ENCODE peak calls at places on chromosomes 11 and 22, in ten cellular contexts. H is adrenal gland, D is Right ventricle myocardium superior, I is amygdala, E is COR-L47, J is fibroblast of pulmonary artery, A is non-pigmented ciliary epithelial cell, T is left cardiac atrium, K is smooth muscle cell of the brain vasculature, Y is AG09319. F is an unnamed sample.

GRCh38 chr11:2742611-2743426 is 43.0 kb upstream of the KCNQ1OT1 start:
- DNase-seq in E (no peak), I (no peak), Y (no peak), H (peak; percentile 11), D (peak; percentile 27), K (no peak), T (peak; percentile 10), A (no peak), J (no peak), F (peak; percentile 34)

GRCh38 chr22:49838771-49839717 is 11.4 kb upstream of the BRD1 start:
- DNase-seq in E (no peak), Y (no peak), I (no peak), D (peak; percentile 40), A (no peak), K (no peak), H (no peak), T (no peak), J (no peak), F (peak; percentile 45)

GRCh38 chr11:28058333-28058732 is 49.6 kb downstream of the KIF18A start:
- DNase-seq in Y (no peak), I (no peak), A (no peak), J (peak; percentile 18), E (no peak), K (no peak), D (no peak), H (no peak), T (no peak), F (no peak)

GRCh38 chr22:37618674-37619073 is 10.0 kb downstream of the GGA1 start:
- DNase-seq in T (no peak), E (no peak), K (no peak), Y (no peak), D (no peak), I (no peak), A (no peak), J (no peak), H (no peak), F (no peak)

GRCh38 chr11:58658553-58659080 is 36.2 kb downstream of the CNTF start:
- DNase-seq in T (no peak), J (no peak), K (no peak), H (no peak), Y (no peak), I (no peak), A (no peak), E (no peak), D (no peak), F (no peak)

GRCh38 chr11:6413791-6414231 is 5.1 kb downstream of the APBB1 start:
- DNase-seq in T (no peak), E (no peak), A (no peak), D (no peak), J (no peak), I (no peak), H (no peak), K (no peak), Y (no peak), F (no peak)

GRCh38 chr11:70036971-70037882 is 40.9 kb upstream of the ANO1 start:
- DNase-seq in I (no peak), H (no peak), D (no peak), J (no peak), A (no peak), T (no peak), K (no peak), Y (no peak), E (no peak), F (no peak)

GRCh38 chr11:45252877-45253276 is 33.3 kb downstream of the SYT13 start:
- DNase-seq in K (no peak), Y (no peak), A (no peak), J (no peak), E (no peak), D (no peak), I (no peak), H (no peak), T (no peak), F (no peak)

GRCh38 chr11:57320719-57321387 is 3.9 kb downstream of the TNKS1BP1 start:
- DNase-seq in A (no peak), H (no peak), J (no peak), T (no peak), E (no peak), Y (no peak), I (no peak), D (no peak), K (no peak), F (no peak)

GRCh38 chr11:3831378-3832239 is 9.2 kb downstream of the RHOG start:
- DNase-seq in E (no peak), D (peak; percentile 67), H (peak; percentile 70), T (no peak), I (no peak), Y (no peak), J (no peak), K (no peak), A (no peak), F (peak; percentile 74)

GRCh38 chr22:38260760-38261477 is 11.9 kb downstream of the TMEM184B start:
- DNase-seq in J (no peak), K (no peak), H (no peak), D (no peak), Y (no peak), E (no peak), A (no peak), T (no peak), I (no peak), F (no peak)

GRCh38 chr11:86774422-86774821 is 25.9 kb upstream of the PRSS23 start:
- DNase-seq in J (no peak), T (no peak), E (no peak), D (no peak), Y (no peak), I (no peak), K (no peak), H (no peak), A (no peak), F (no peak)

GRCh38 chr11:69360606-69361005 is 66.7 kb downstream of the MYEOV start:
- DNase-seq in H (no peak), Y (no peak), I (no peak), K (no peak), A (no peak), J (no peak), D (no peak), E (no peak), T (no peak), F (peak; percentile 20)

GRCh38 chr22:29309332-29310064 is 3.0 kb downstream of the GAS2L1 start:
- DNase-seq in A (no peak), D (peak; percentile 85), H (peak; percentile 90), J (no peak), E (no peak), K (no peak), T (peak; percentile 62), I (no peak), Y (no peak), F (peak; percentile 62)

GRCh38 chr11:47946682-47947575 is 33.4 kb upstream of the PTPRJ start:
- DNase-seq in J (peak; percentile 96), Y (peak; percentile 81), I (no peak), D (peak; percentile 75), H (peak; percentile 83), T (peak; percentile 85), E (no peak), A (peak; percentile 76), K (peak; percentile 39), F (peak; percentile 85)

GRCh38 chr11:2891901-2892214 is 6.3 kb upstream of the CDKN1C start:
- DNase-seq in A (no peak), J (no peak), I (no peak), D (peak; percentile 78), T (peak; percentile 69), H (peak; percentile 50), E (no peak), Y (no peak), K (no peak), F (peak; percentile 77)

GRCh38 chr11:60977224-60977623 is 5.7 kb downstream of the CD6 start:
- DNase-seq in E (no peak), J (no peak), Y (no peak), A (no peak), K (no peak), D (no peak), H (no peak), T (no peak), I (no peak), F (no peak)

GRCh38 chr11:17403977-17404759 is 15.7 kb upstream of the KCNJ11 start:
- DNase-seq in H (no peak), A (no peak), Y (no peak), J (peak; percentile 10), T (no peak), K (no peak), I (no peak), D (no peak), E (no peak), F (no peak)

GRCh38 chr11:60978546-60979380 is 7.3 kb downstream of the CD6 start:
- DNase-seq in K (no peak), D (no peak), H (no peak), Y (no peak), T (no peak), A (no peak), I (no peak), E (no peak), J (peak; percentile 17), F (no peak)

GRCh38 chr11:19766206-19766605 is 53.6 kb downstream of the NAV2 start:
- DNase-seq in D (no peak), A (no peak), J (peak; percentile 52), T (no peak), H (no peak), K (no peak), I (no peak), Y (no peak), E (no peak), F (no peak)

GRCh38 chr11:44475114-44475686 is 90.3 kb upstream of the CD82 start:
- DNase-seq in T (no peak), D (no peak), H (no peak), Y (no peak), E (no peak), A (no peak), I (no peak), J (no peak), K (no peak), F (no peak)

GRCh38 chr11:27290261-27290660 is 72.8 kb downstream of the CCDC34 start:
- DNase-seq in D (no peak), K (no peak), I (no peak), H (no peak), E (no peak), T (no peak), J (no peak), A (no peak), Y (no peak), F (no peak)

GRCh38 chr22:29071261-29072045 is 1.4 kb upstream of the KREMEN1 start:
- DNase-seq in H (no peak), T (peak; percentile 55), I (no peak), Y (no peak), A (no peak), E (no peak), D (peak; percentile 67), J (no peak), K (no peak), F (peak; percentile 72)